ENCODE peak calls at places on chromosomes 13 and 19, in six cellular contexts. E, F, H, A, N and P are unnamed samples.

GRCh38 chr19:33796164-33797100 is at the start of gene KCTD15:
- DNase-seq in E (peak), F (no peak), H (no peak), A (no peak), N (no peak), P (no peak)

GRCh38 chr19:12937243-12938053 is 961 bp upstream of the CALR start:
- DNase-seq in E (no peak), F (no peak), H (no peak), A (no peak), N (no peak), P (no peak)

GRCh38 chr19:8367327-8368001 is 3.5 kb downstream of the ANGPTL4 start:
- DNase-seq in E (no peak), F (no peak), H (peak), A (peak), N (no peak), P (no peak)

GRCh38 chr13:33743438-33744368 is 74.2 kb upstream of the RFC3 start:
- DNase-seq in E (peak), F (no peak), H (no peak), A (no peak), N (no peak), P (no peak)

GRCh38 chr19:21947775-21948174 is 63.0 kb downstream of the ZNF208 start:
- DNase-seq in E (no peak), F (no peak), H (no peak), A (no peak), N (no peak), P (no peak)

GRCh38 chr19:51433092-51433491 is 15.7 kb upstream of the SIGLEC10 start:
- DNase-seq in E (no peak), F (no peak), H (no peak), A (no peak), N (no peak), P (no peak)

GRCh38 chr19:345320-345879 is 804 bp upstream of the MIER2 start:
- DNase-seq in E (no peak), F (no peak), H (no peak), A (no peak), N (no peak), P (no peak)

GRCh38 chr19:18122860-18123795 is 25.6 kb downstream of the MAST3 start:
- DNase-seq in E (no peak), F (no peak), H (peak), A (no peak), N (no peak), P (no peak)

GRCh38 chr13:19592657-19593175 is 31.4 kb upstream of the TPTE2 start:
- DNase-seq in E (no peak), F (no peak), H (no peak), A (no peak), N (no peak), P (no peak)

GRCh38 chr19:51751655-51752054 is at the start of gene FPR1:
- DNase-seq in E (no peak), F (no peak), H (no peak), A (peak), N (no peak), P (peak)

GRCh38 chr19:40982594-40983101 is 8.4 kb upstream of the CYP2B6 start:
- DNase-seq in E (no peak), F (no peak), H (no peak), A (peak), N (no peak), P (no peak)

GRCh38 chr13:23668557-23668956 is 98.3 kb downstream of the TNFRSF19 start:
- DNase-seq in E (no peak), F (no peak), H (no peak), A (no peak), N (no peak), P (no peak)

GRCh38 chr19:13723206-13723605 is 41.1 kb upstream of the MRI1 start:
- DNase-seq in E (no peak), F (no peak), H (no peak), A (no peak), N (no peak), P (no peak)

GRCh38 chr19:45962021-45962420 is 11.6 kb downstream of the NOVA2 start:
- DNase-seq in E (no peak), F (no peak), H (no peak), A (no peak), N (no peak), P (no peak)

GRCh38 chr19:39514840-39515550 is at the start of gene SELENOV:
- DNase-seq in E (no peak), F (peak), H (no peak), A (no peak), N (no peak), P (no peak)

GRCh38 chr13:107753286-107753685 is 462.1 kb downstream of the LIG4 start:
- DNase-seq in E (no peak), F (no peak), H (no peak), A (no peak), N (no peak), P (no peak)

GRCh38 chr13:72643339-72643989 is 84.0 kb downstream of the MZT1 start:
- DNase-seq in E (peak), F (peak), H (peak), A (no peak), N (peak), P (peak)

GRCh38 chr19:54434862-54435174 is 14.2 kb upstream of the LENG8 start:
- DNase-seq in E (no peak), F (no peak), H (no peak), A (no peak), N (no peak), P (no peak)

GRCh38 chr13:24323739-24324075 is 14.3 kb downstream of the C1QTNF9 start:
- DNase-seq in E (no peak), F (no peak), H (no peak), A (no peak), N (no peak), P (no peak)

GRCh38 chr19:3466630-3467029 is 13.7 kb downstream of the SMIM24 start:
- DNase-seq in E (no peak), F (no peak), H (no peak), A (no peak), N (no peak), P (no peak)

GRCh38 chr19:48540110-48540509 is 11.9 kb upstream of the SULT2B1 start:
- DNase-seq in E (no peak), F (no peak), H (no peak), A (no peak), N (no peak), P (no peak)

GRCh38 chr19:1027020-1027952 is 878 bp downstream of the CNN2 start:
- DNase-seq in E (peak), F (no peak), H (no peak), A (no peak), N (no peak), P (peak)

GRCh38 chr19:1430201-1430621 is 8.0 kb upstream of the RPS15 start:
- DNase-seq in E (no peak), F (no peak), H (no peak), A (no peak), N (no peak), P (no peak)

GRCh38 chr19:43934985-43935708 is at the start of gene ZNF45:
- DNase-seq in E (peak), F (peak), H (peak), A (peak), N (peak), P (peak)

GRCh38 chr13:91181892-91182291 is 165.6 kb upstream of the MIR17HG start:
- DNase-seq in E (no peak), F (no peak), H (no peak), A (no peak), N (no peak), P (no peak)